ENCODE peak calls at places on chromosomes 2 and 18, in five cellular contexts. H, F, D, A and J are unnamed samples.

GRCh38 chr2:233426619-233427342 is 72.5 kb downstream of the DGKD start:
- DNase-seq in F (no peak), D (no peak), H (no peak), A (peak), J (no peak)

GRCh38 chr2:196745711-196746110 is 53.8 kb downstream of the GTF3C3 start:
- DNase-seq in A (no peak), D (no peak), H (no peak), F (no peak), J (no peak)

GRCh38 chr18:36567800-36568199 is 261.0 kb downstream of the TPGS2 start:
- DNase-seq in H (no peak), F (no peak), D (no peak), A (no peak), J (no peak)

GRCh38 chr18:65257157-65257556 is 493.7 kb upstream of the CDH7 start:
- DNase-seq in D (no peak), F (no peak), A (no peak), H (no peak), J (no peak)

GRCh38 chr2:121897335-121897970 is 142.0 kb downstream of the TSN start:
- DNase-seq in A (no peak), D (no peak), H (no peak), F (no peak), J (no peak)

GRCh38 chr18:64409511-64409910 is 260.6 kb upstream of the LINC00305 start:
- DNase-seq in A (no peak), F (no peak), D (no peak), H (no peak), J (peak)

GRCh38 chr2:48197618-48198017 is 291.3 kb upstream of the FBXO11 start:
- DNase-seq in F (no peak), H (no peak), D (no peak), A (no peak), J (no peak)

GRCh38 chr2:37587817-37588216 is 83.6 kb downstream of the CDC42EP3 start:
- DNase-seq in A (no peak), F (no peak), H (no peak), D (no peak), J (no peak)

GRCh38 chr2:120862254-120863172 is 126.8 kb downstream of the GLI2 start:
- DNase-seq in H (no peak), A (no peak), D (no peak), F (no peak), J (no peak)

GRCh38 chr2:168494190-168494711 is 38.2 kb downstream of the CERS6 start:
- DNase-seq in H (no peak), D (no peak), A (no peak), F (no peak), J (no peak)

GRCh38 chr2:169717691-169718063 is 16.0 kb upstream of the KLHL23 start:
- DNase-seq in D (no peak), H (no peak), F (no peak), A (no peak), J (no peak)

GRCh38 chr2:116456429-116456828 is 1358.1 kb upstream of the DDX18 start:
- DNase-seq in D (no peak), F (no peak), H (no peak), A (no peak), J (no peak)

GRCh38 chr2:99488587-99488998 is 1.2 kb downstream of the REV1 start:
- DNase-seq in D (no peak), A (no peak), H (no peak), F (no peak), J (no peak)

GRCh38 chr2:100425573-100426383 is 8.3 kb upstream of the CHST10 start:
- DNase-seq in A (no peak), H (no peak), F (no peak), D (no peak), J (no peak)

GRCh38 chr2:235204923-235205322 is 253.1 kb downstream of the SH3BP4 start:
- DNase-seq in F (peak), D (no peak), A (no peak), H (no peak), J (no peak)

GRCh38 chr2:85383850-85384249 is 26.3 kb downstream of the CAPG start:
- DNase-seq in F (no peak), H (no peak), D (no peak), A (no peak), J (no peak)

GRCh38 chr2:10283106-10284062 is 19.3 kb upstream of the HPCAL1 start:
- DNase-seq in H (peak), F (no peak), D (no peak), A (no peak), J (peak)

GRCh38 chr2:226969412-226969811 is 133.6 kb downstream of the RHBDD1 start:
- DNase-seq in D (no peak), A (no peak), F (no peak), H (no peak), J (no peak)

GRCh38 chr18:59664329-59664728 is 32.9 kb downstream of the CCBE1 start:
- DNase-seq in D (no peak), A (no peak), F (no peak), H (no peak), J (no peak)

GRCh38 chr18:59667488-59667887 is 29.7 kb downstream of the CCBE1 start:
- DNase-seq in H (no peak), A (no peak), F (no peak), D (no peak), J (no peak)

GRCh38 chr18:59662008-59662701 is 35.1 kb downstream of the CCBE1 start:
- DNase-seq in H (no peak), D (no peak), F (no peak), A (no peak), J (no peak)

GRCh38 chr18:59663096-59663495 is 34.1 kb downstream of the CCBE1 start:
- DNase-seq in A (no peak), H (no peak), F (no peak), D (no peak), J (no peak)

GRCh38 chr18:59665057-59666007 is 31.9 kb downstream of the CCBE1 start:
- DNase-seq in H (no peak), D (no peak), F (no peak), A (no peak), J (no peak)
- H3K27ac ChIP-seq in H (peak), D (peak), F (no peak), A (peak), J (no peak)

GRCh38 chr2:15708865-15709820 is 117.5 kb downstream of the DDX1 start:
- DNase-seq in A (no peak), D (no peak), F (no peak), H (no peak), J (no peak)
- TF ChIP-seq POLR2A in A (no peak), D (no peak), F (no peak), H (no peak), J (no peak)

GRCh38 chr18:56130481-56130880 is 507.9 kb downstream of the TXNL1 start:
- DNase-seq in A (no peak), D (no peak), H (no peak), F (no peak), J (no peak)

GRCh38 chr18:56127322-56128099 is 510.9 kb downstream of the TXNL1 start:
- DNase-seq in A (no peak), H (no peak), F (no peak), D (no peak), J (no peak)

GRCh38 chr18:56124186-56124585 is 514.2 kb downstream of the TXNL1 start:
- DNase-seq in H (no peak), F (no peak), A (no peak), D (no peak), J (no peak)

DNA sequence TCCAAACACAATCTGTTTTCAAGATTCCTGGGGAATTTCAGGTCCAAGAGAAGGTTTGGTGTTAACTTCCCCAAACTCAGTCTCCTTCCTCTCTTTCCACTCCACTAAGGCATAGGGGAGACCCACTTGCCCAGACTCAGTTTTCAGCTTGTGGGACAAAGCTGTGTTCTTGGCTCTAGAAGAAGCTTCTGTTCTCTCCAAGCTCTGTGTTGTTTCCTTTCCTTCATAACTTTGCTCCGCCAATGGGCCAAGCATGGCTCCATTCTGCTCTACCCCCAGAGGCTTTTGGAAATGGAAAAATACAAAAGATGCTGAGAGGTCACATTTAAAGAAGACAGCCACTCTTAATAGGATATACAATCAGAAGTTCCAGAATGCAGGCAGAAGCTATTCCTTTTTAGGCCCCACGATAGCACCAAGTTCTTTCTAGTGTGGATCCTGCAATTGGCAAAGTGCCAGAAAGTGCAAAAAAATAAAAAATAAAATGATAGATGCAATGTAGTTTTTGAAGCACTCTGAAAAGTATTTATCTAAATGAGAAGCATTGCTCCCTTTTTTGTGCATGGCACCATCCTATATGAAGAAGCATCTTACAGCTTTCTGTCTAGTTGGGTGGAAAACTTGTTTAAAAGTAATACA is 510.1 kb downstream of the TXNL1 start:
- DNase-seq in A (no peak), F (no peak), H (no peak), D (no peak), J (no peak)
- H3K27ac ChIP-seq in A (no peak), F (no peak), H (no peak), D (no peak), J (no peak)

DNA sequence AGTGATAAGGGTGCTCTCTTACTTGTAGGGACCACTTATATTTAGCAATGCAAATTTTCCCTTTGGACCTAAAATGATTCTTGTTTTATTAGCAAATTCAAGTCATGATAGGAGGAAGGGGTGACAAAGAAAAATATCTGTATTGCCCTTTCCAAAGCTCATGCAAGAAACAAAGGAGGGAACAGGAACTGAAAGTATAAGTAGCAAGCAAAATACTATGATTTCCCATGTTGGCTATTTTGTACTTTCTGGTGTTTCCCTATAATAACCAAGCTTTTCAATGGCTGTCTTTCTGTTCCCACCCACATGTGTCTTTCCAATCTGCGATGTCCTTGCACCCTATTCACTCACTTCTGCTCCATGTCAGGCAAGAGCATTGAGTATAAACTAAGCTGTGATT is 279.7 kb downstream of the RNF144A start:
- DNase-seq in F (no peak), D (no peak), H (no peak), A (no peak), J (no peak)
- TF ChIP-seq POLR2A in F (no peak), D (no peak), H (no peak), A (no peak), J (no peak)

GRCh38 chr2:35973132-35973736 is 382.3 kb upstream of the CRIM1 start:
- DNase-seq in A (no peak), F (no peak), D (no peak), H (no peak), J (no peak)
- H3K27ac ChIP-seq in A (no peak), F (no peak), D (peak), H (no peak), J (no peak)

DNA sequence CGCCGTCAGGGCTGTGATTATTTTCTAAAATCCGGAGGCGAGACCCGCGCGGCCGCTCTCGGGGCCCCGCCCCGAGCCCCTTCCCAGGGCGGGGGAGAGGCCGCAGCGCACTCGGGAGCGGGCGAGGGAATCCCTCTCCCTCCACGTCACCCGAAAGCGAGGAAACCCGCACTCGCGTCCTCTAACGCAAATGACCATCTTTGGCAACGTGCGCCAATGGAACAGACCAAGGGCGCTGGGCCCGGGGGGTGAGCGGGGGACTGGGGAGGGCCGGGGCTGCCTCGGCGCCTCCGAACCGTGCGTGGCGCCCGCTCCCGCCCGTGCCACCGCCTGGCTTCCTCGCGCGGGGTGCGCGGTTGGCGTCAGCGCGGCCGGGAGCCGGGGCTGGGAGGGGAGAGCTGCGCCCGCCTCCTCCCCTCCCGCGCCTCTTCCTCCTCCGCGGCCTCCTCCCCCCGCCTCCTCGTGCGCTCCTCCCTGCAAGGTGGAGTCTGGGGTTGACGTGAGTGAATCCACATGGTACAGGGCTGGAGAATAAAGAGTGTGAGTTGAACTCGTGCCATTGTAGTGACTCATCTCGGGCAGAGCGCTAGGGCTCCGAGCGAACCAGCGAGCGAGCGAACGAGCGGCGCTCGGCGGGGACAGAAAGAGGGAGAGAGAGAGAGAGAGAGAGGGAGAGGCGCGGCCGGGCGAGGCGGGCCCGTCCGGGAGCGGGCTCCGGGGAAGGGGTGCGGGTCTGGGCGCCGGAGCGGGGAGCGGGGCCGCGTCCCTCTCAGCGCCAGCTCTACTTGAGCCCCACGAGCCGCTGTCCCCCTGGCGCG is at the start of gene FOSL2:
- DNase-seq in F (peak), A (peak), H (peak), D (peak), J (peak)
- TF ChIP-seq POLR2A in F (peak), A (peak), H (peak), D (peak), J (peak)

GRCh38 chr2:208319403-208319802 is 53.3 kb downstream of the PIKFYVE start:
- DNase-seq in F (no peak), D (no peak), A (no peak), H (no peak), J (no peak)

GRCh38 chr2:208318127-208318526 is 52.1 kb downstream of the PIKFYVE start:
- DNase-seq in H (no peak), A (no peak), D (no peak), F (no peak), J (no peak)

GRCh38 chr2:208311321-208311720 is 45.3 kb downstream of the PIKFYVE start:
- DNase-seq in D (no peak), F (no peak), H (no peak), A (no peak), J (no peak)

GRCh38 chr2:208311954-208312353 is 45.9 kb downstream of the PIKFYVE start:
- DNase-seq in A (no peak), D (no peak), F (no peak), H (no peak), J (no peak)

DNA sequence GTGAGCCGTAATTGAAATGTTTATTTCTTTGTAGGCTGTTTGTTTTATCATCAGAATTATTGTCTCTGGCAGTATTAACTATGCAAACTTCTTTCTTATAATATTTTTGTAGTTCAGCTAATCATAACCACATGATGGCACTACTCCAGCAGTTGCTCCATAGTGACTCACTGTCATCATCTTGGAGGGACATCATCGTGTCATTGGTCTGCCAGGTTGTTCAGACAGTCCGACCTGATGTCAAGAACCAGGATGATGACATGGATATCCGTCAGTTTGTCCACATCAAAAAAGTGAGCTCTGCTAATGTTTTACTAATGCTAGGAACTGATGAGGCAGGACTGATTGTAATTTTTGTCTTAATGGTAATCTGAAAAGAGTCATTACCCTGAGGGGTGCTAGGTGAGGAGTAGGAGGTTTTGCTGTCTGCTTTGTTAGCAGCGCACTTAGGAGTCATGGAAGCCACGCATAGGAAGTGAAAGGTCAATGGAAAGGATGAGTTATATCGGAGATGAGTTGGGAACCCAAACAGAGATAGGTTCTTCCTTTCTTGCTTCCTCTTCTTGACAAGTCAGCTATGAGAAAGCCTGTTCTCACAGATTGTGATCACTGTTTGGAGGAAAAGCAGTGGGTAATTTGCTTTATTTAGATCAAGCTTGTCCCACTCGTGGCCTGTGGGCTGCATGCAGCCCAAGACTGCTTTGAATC is 49.2 kb downstream of the PIKFYVE start:
- DNase-seq in A (no peak), D (no peak), H (no peak), F (peak), J (no peak)
- H3K27ac ChIP-seq in A (no peak), D (no peak), H (no peak), F (peak), J (no peak)

GRCh38 chr2:237074211-237074993 is 11.3 kb upstream of the COPS8 start:
- DNase-seq in F (no peak), H (no peak), D (no peak), A (no peak), J (no peak)
- TF ChIP-seq POLR2A in F (no peak), H (no peak), D (no peak), A (no peak), J (no peak)

DNA sequence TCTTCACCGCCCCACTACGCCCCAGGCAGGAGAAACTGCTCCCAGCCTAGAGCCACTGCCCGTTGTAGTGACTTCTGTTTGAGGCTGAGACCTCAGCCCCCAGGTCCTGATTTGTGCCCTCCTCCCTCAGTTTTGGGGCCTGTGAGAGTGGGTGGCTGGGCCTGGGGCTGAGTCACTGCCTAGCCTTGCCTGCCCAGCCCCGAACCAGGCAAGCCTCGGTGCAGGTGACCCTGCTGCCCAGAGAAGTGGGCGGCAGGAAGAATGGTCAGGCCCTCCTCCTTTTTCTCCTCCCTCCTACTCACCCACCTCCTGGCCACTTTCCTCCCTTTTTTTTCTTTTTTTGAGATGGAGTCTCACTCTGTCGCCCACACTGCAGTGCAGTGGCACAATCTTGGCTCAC is 66.6 kb downstream of the ZFP36L2 start:
- DNase-seq in H (no peak), D (no peak), A (no peak), F (no peak), J (no peak)
- H3K27ac ChIP-seq in H (peak), D (peak), A (peak), F (peak), J (peak)